ENCODE peak calls at places on chromosomes 11 and 22, in four cellular contexts. One of them, this sample, is unnamed.
A peak's percentile ranks its signal among the peaks of the same experiment; 100 is the strongest.

GRCh38 chr11:132535830-132536229 is 996.5 kb downstream of the OPCML start:
- DNase-seq in A549: no peak
- DNase-seq in ovary: no peak
- DNase-seq in keratinocyte: no peak
- DNase-seq in this sample: no peak

GRCh38 chr11:73760066-73760679 is 701 bp downstream of the RAB6A start:
- DNase-seq in keratinocyte: no peak
- DNase-seq in ovary: peak; percentile 71
- DNase-seq in A549: peak; percentile 59
- DNase-seq in this sample: peak; percentile 84

GRCh38 chr11:130322126-130322525 is 7.4 kb upstream of the ZBTB44 start:
- DNase-seq in A549: no peak
- DNase-seq in ovary: no peak
- DNase-seq in keratinocyte: no peak
- DNase-seq in this sample: no peak

GRCh38 chr11:64313491-64314145 is 3.7 kb downstream of the TRMT112 start:
- DNase-seq in ovary: peak; percentile 75
- DNase-seq in A549: no peak
- DNase-seq in keratinocyte: no peak
- DNase-seq in this sample: peak; percentile 77

GRCh38 chr11:79168530-79169110 is 272.2 kb downstream of the TENM4 start:
- DNase-seq in A549: no peak
- DNase-seq in keratinocyte: peak; percentile 46
- DNase-seq in ovary: no peak
- DNase-seq in this sample: no peak

GRCh38 chr11:2215561-2216399 is 44.2 kb upstream of the TH start:
- DNase-seq in A549: no peak
- DNase-seq in keratinocyte: no peak
- DNase-seq in ovary: no peak
- DNase-seq in this sample: peak; percentile 44

GRCh38 chr22:30234786-30235470 is 11.6 kb downstream of the LIF start:
- DNase-seq in ovary: no peak
- DNase-seq in A549: no peak
- DNase-seq in keratinocyte: no peak
- DNase-seq in this sample: no peak

GRCh38 chr11:46295312-46295995 is 18.0 kb downstream of the CREB3L1 start:
- DNase-seq in ovary: peak; percentile 84
- DNase-seq in keratinocyte: no peak
- DNase-seq in A549: no peak
- DNase-seq in this sample: peak; percentile 90

GRCh38 chr11:97963528-97964331 is 1057.0 kb upstream of the CNTN5 start:
- DNase-seq in keratinocyte: no peak
- DNase-seq in A549: no peak
- DNase-seq in ovary: no peak
- DNase-seq in this sample: no peak

GRCh38 chr11:83836883-83837654 is 550.9 kb upstream of the CCDC90B start:
- DNase-seq in A549: peak; percentile 57
- DNase-seq in ovary: peak; percentile 21
- DNase-seq in keratinocyte: no peak
- DNase-seq in this sample: no peak

GRCh38 chr22:46062971-46063631 is 86.1 kb upstream of the WNT7B start:
- DNase-seq in A549: no peak
- DNase-seq in ovary: peak; percentile 34
- DNase-seq in keratinocyte: no peak
- DNase-seq in this sample: peak; percentile 28

GRCh38 chr11:67230406-67230805 is 35.9 kb upstream of the GRK2 start:
- DNase-seq in keratinocyte: no peak
- DNase-seq in ovary: no peak
- DNase-seq in A549: no peak
- DNase-seq in this sample: no peak

GRCh38 chr11:122491486-122491885 is 164.0 kb upstream of the UBASH3B start:
- DNase-seq in keratinocyte: peak; percentile 30
- DNase-seq in ovary: no peak
- DNase-seq in A549: no peak
- DNase-seq in this sample: peak; percentile 50

GRCh38 chr11:122488892-122489291 is 166.6 kb upstream of the UBASH3B start:
- DNase-seq in keratinocyte: no peak
- DNase-seq in A549: no peak
- DNase-seq in ovary: no peak
- DNase-seq in this sample: no peak

GRCh38 chr11:122494171-122494570 is 161.4 kb upstream of the UBASH3B start:
- DNase-seq in A549: no peak
- DNase-seq in ovary: no peak
- DNase-seq in keratinocyte: no peak
- DNase-seq in this sample: no peak
- H3K27ac ChIP-seq in A549: no peak overlapping the region
- H3K27ac ChIP-seq in ovary: no peak overlapping the region
- H3K27ac ChIP-seq in keratinocyte: no peak overlapping the region
- H3K27ac ChIP-seq in this sample: no peak overlapping the region

GRCh38 chr22:44359496-44360110 is 46.9 kb upstream of the SHISAL1 start:
- DNase-seq in ovary: peak; percentile 28
- DNase-seq in keratinocyte: no peak
- DNase-seq in A549: no peak
- DNase-seq in this sample: peak; percentile 45
- H3K4me1 ChIP-seq in ovary: peaks cover 26% of the 10 kb centered on the region
- H3K4me1 ChIP-seq in keratinocyte: peaks cover 45% of the 10 kb centered on the region
- H3K4me1 ChIP-seq in A549: peaks cover 49% of the 10 kb centered on the region
- H3K4me1 ChIP-seq in this sample: no peaks in the 10 kb centered on the region

GRCh38 chr22:36413022-36413770 is 25.4 kb upstream of the MYH9 start:
- DNase-seq in A549: no peak
- DNase-seq in ovary: no peak
- DNase-seq in keratinocyte: no peak
- DNase-seq in this sample: no peak

GRCh38 chr22:36409067-36409466 is 21.3 kb upstream of the MYH9 start:
- DNase-seq in A549: no peak
- DNase-seq in ovary: no peak
- DNase-seq in keratinocyte: no peak
- DNase-seq in this sample: no peak

GRCh38 chr22:36406721-36407120 is 19.0 kb upstream of the MYH9 start:
- DNase-seq in keratinocyte: no peak
- DNase-seq in ovary: no peak
- DNase-seq in A549: no peak
- DNase-seq in this sample: no peak

GRCh38 chr22:36411589-36412258 is 24.0 kb upstream of the MYH9 start:
- DNase-seq in keratinocyte: no peak
- DNase-seq in A549: no peak
- DNase-seq in ovary: peak; percentile 41
- DNase-seq in this sample: no peak

DNA sequence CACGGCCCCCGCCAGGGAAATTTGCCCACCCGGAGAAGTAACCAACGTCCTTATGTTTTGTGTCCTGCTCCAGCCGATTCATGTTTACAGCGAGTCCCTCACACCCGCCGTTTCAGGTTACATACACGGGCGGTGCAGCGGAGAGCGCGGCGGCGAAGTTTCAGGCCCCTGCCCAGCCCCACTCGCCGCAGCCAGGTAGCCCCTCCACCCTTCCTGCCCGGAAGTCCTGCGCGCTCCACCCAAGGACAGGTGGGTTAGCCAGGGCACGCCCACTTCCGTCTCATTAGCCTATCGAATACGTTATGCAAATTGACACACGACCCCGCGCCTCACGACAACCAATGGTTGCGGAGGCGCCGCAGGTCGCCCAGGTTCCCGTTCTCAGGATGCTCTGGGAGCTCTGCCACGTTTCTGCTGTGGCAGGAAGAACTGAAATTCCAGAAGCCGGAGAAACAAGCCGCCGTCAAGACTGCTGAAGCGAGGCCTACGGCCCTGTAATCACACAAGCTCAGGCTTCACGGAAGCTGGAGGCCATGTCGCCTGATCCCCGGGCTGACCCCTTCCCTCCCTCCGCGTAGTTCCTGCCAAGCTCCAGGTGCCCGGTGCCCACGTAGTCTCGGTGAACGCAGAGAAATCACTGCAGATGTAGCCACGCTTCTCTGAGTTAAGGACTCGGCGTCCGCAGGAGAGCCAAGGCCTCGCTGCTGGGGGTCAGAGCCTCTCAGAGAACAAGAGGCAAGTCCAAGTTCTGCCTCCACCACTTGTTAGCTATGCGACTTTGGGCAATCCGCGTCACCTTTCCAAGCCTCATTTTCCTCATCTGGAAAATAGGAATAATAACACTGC is 22.4 kb upstream of the MYH9 start:
- DNase-seq in ovary: peak; percentile 90
- DNase-seq in keratinocyte: peak; percentile 90
- DNase-seq in A549: no peak
- DNase-seq in this sample: peak; percentile 76
- H3K4me3 ChIP-seq in ovary: peak overlapping the region; percentile 15
- H3K4me3 ChIP-seq in keratinocyte: peak overlapping the region; percentile 55
- H3K4me3 ChIP-seq in A549: no peak overlapping the region
- H3K4me3 ChIP-seq in this sample: no peak overlapping the region

GRCh38 chr11:100810146-100810545 is 123.1 kb downstream of the ARHGAP42 start:
- DNase-seq in ovary: no peak
- DNase-seq in keratinocyte: no peak
- DNase-seq in A549: no peak
- DNase-seq in this sample: no peak

GRCh38 chr11:100810666-100811065 is 123.6 kb downstream of the ARHGAP42 start:
- DNase-seq in keratinocyte: no peak
- DNase-seq in ovary: no peak
- DNase-seq in A549: no peak
- DNase-seq in this sample: no peak

GRCh38 chr11:100805509-100806199 is 118.6 kb downstream of the ARHGAP42 start:
- DNase-seq in ovary: no peak
- DNase-seq in keratinocyte: no peak
- DNase-seq in A549: no peak
- DNase-seq in this sample: no peak

GRCh38 chr11:100812517-100812916 is 125.4 kb downstream of the ARHGAP42 start:
- DNase-seq in ovary: no peak
- DNase-seq in keratinocyte: no peak
- DNase-seq in A549: no peak
- DNase-seq in this sample: no peak

GRCh38 chr11:100808904-100809491 is 121.9 kb downstream of the ARHGAP42 start:
- DNase-seq in keratinocyte: no peak
- DNase-seq in A549: no peak
- DNase-seq in ovary: no peak
- DNase-seq in this sample: no peak
- H3K27ac ChIP-seq in keratinocyte: peak overlapping the region; percentile 56
- H3K27ac ChIP-seq in A549: peak overlapping the region; percentile 31
- H3K27ac ChIP-seq in ovary: no peak overlapping the region
- H3K27ac ChIP-seq in this sample: no peak overlapping the region

DNA sequence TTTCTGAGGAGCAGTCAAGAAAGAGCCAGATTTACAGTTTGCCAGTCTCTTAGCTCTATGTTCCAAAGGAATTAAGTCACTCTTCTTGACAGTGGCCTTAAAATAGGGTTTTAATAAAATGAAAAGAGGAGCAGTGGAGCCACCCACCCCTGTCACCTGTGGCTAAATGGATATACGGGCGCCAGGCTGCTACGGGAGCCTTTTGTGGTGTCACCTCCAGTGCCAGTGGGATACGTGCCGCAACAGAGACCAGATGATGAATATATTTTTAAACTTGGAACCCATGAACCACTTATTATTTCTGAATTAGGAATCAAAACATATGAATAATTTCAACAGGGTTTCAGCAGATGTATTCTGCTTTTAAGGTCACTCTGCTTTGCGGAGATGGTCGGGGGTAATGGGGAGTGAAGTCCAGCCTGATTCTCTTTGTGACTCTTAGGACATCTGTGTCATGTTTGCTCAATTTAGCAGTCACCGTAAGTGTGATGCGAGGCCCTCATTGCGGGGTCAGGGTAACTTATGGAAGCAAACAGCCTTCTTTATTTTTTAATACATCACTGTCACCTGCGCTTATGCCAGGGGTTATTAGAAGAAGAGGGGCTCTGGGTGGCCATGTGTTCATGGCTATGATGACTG is 64.3 kb downstream of the ZBTB16 start:
- DNase-seq in keratinocyte: no peak
- DNase-seq in A549: no peak
- DNase-seq in ovary: no peak
- DNase-seq in this sample: no peak
- H3K4me1 ChIP-seq in keratinocyte: no peaks in the 10 kb centered on the region
- H3K4me1 ChIP-seq in A549: no peaks in the 10 kb centered on the region
- H3K4me1 ChIP-seq in ovary: peaks cover 12% of the 10 kb centered on the region
- H3K4me1 ChIP-seq in this sample: peaks cover 37% of the 10 kb centered on the region